ENCODE peak calls at places on chromosomes 16 and 17, in seven cellular contexts. W is cardiac muscle cell; Q is uterus; X is CD8-positive, alpha-beta T cell; R is stomach; Z is IMR-90; T is left ventricle myocardium inferior. V is an unnamed sample.

GRCh38 chr17:82593590-82594087 is 54.6 kb downstream of the WDR45B start:
- DNase-seq in T (no peak), R (no peak), W (no peak), Q (peak; percentile 36), Z (no peak), X (peak; percentile 17), V (no peak)

GRCh38 chr16:11955713-11956123 is 9.3 kb upstream of the TNFRSF17 start:
- DNase-seq in Z (peak; percentile 98), R (no peak), W (no peak), T (no peak), Q (no peak), X (no peak), V (peak; percentile 97)

GRCh38 chr16:64808474-64808873 is 313.4 kb downstream of the CDH11 start:
- DNase-seq in Q (no peak), W (no peak), R (no peak), Z (no peak), T (no peak), X (no peak), V (no peak)

GRCh38 chr16:23742761-23743160 is 12.1 kb upstream of the CHP2 start:
- DNase-seq in R (no peak), X (no peak), W (no peak), Z (no peak), Q (no peak), T (no peak), V (no peak)

GRCh38 chr16:2811703-2812471 is 5.2 kb upstream of the PRSS21 start:
- DNase-seq in W (no peak), Q (no peak), Z (no peak), R (no peak), X (no peak), T (no peak), V (peak; percentile 77)

GRCh38 chr16:4506450-4506849 is 30.3 kb downstream of the HMOX2 start:
- DNase-seq in W (peak; percentile 81), T (no peak), R (peak; percentile 65), Z (peak; percentile 82), Q (peak; percentile 70), X (peak; percentile 59), V (peak; percentile 61)

GRCh38 chr17:62778990-62779681 is 29.0 kb downstream of the MARCHF10 start:
- DNase-seq in R (peak; percentile 72), Q (peak; percentile 52), W (no peak), T (no peak), Z (peak; percentile 98), X (no peak), V (peak; percentile 93)

GRCh38 chr16:3789375-3790067 is 72.2 kb upstream of the TRAP1 start:
- DNase-seq in T (no peak), Z (no peak), X (no peak), R (no peak), Q (no peak), W (no peak), V (no peak)

GRCh38 chr17:40063915-40064531 is 1.3 kb downstream of the THRA start:
- DNase-seq in X (no peak), W (no peak), Q (no peak), Z (no peak), T (no peak), R (no peak), V (no peak)

GRCh38 chr17:10556301-10557005 is 7.0 kb upstream of the MYH2 start:
- DNase-seq in Q (no peak), X (no peak), R (no peak), Z (no peak), T (no peak), W (no peak), V (peak; percentile 79)

GRCh38 chr16:54178491-54178976 is 108.1 kb downstream of the IRX3 start:
- DNase-seq in W (peak; percentile 92), Q (no peak), T (no peak), Z (no peak), X (no peak), R (no peak), V (no peak)

GRCh38 chr17:62681061-62681938 is 53.8 kb downstream of the MRC2 start:
- DNase-seq in Z (no peak), X (no peak), W (no peak), R (no peak), T (no peak), Q (no peak), V (no peak)

GRCh38 chr16:66478733-66479511 is 51.8 kb downstream of the BEAN1 start:
- DNase-seq in Q (peak; percentile 69), X (peak; percentile 76), T (peak; percentile 73), R (peak; percentile 81), Z (peak; percentile 40), W (peak; percentile 51), V (peak; percentile 58)

GRCh38 chr16:56354746-56355145 is 70.6 kb downstream of the AMFR start:
- DNase-seq in Q (peak; percentile 12), X (no peak), R (peak; percentile 20), W (no peak), Z (no peak), T (no peak), V (no peak)

GRCh38 chr17:27320222-27320560 is 26.3 kb downstream of the WSB1 start:
- DNase-seq in Z (no peak), Q (no peak), X (no peak), R (no peak), T (no peak), W (no peak), V (no peak)

GRCh38 chr16:67240506-67240905 is 6.8 kb downstream of the FHOD1 start:
- DNase-seq in W (no peak), R (no peak), Q (no peak), Z (peak; percentile 48), T (no peak), X (no peak), V (no peak)

GRCh38 chr16:27398894-27399853 is 2.8 kb upstream of the IL21R start:
- DNase-seq in W (no peak), X (no peak), Z (no peak), Q (no peak), R (no peak), T (no peak), V (no peak)

GRCh38 chr17:77312786-77313599 is 172.2 kb downstream of the SEC14L1 start:
- DNase-seq in Z (peak; percentile 82), T (peak; percentile 68), W (no peak), Q (peak; percentile 65), X (no peak), R (peak; percentile 75), V (peak; percentile 96)

GRCh38 chr16:60852635-60853034 is 1183.6 kb downstream of the CDH8 start:
- DNase-seq in X (no peak), R (no peak), W (no peak), Z (no peak), T (no peak), Q (no peak), V (no peak)

GRCh38 chr16:70474320-70475053 is 20.1 kb downstream of the FCSK start:
- DNase-seq in R (no peak), Z (no peak), T (no peak), Q (no peak), X (no peak), W (no peak), V (no peak)

GRCh38 chr16:17367034-17367433 is 103.7 kb downstream of the XYLT1 start:
- DNase-seq in W (no peak), Z (no peak), Q (no peak), T (no peak), R (no peak), X (no peak), V (no peak)

GRCh38 chr17:36117505-36118382 is 14.1 kb downstream of the CCL4 start:
- DNase-seq in X (no peak), T (no peak), R (no peak), W (no peak), Q (no peak), Z (no peak), V (no peak)

GRCh38 chr17:38568845-38569510 is 36.8 kb downstream of the SRCIN1 start:
- DNase-seq in Z (no peak), X (no peak), T (no peak), Q (no peak), W (no peak), R (no peak), V (no peak)

GRCh38 chr16:86628614-86629013 is 50.3 kb downstream of the FOXL1 start:
- DNase-seq in W (no peak), X (no peak), T (no peak), Q (no peak), Z (peak; percentile 69), R (no peak), V (no peak)

GRCh38 chr16:10868562-10869469 is 8.2 kb upstream of the CIITA start:
- DNase-seq in Q (peak; percentile 34), R (no peak), Z (no peak), X (no peak), W (no peak), T (peak; percentile 52), V (no peak)

GRCh38 chr17:66172706-66173223 is 19.2 kb downstream of the CEP112 start:
- DNase-seq in R (no peak), Q (no peak), X (no peak), T (no peak), W (no peak), Z (no peak), V (no peak)
- H3K36me3 ChIP-seq in R (no peaks in the 10 kb centered on the region), Q (no peaks in the 10 kb centered on the region), X (no peaks in the 10 kb centered on the region), T (peaks cover 12% of the 10 kb centered on the region), W (peaks cover 9% of the 10 kb centered on the region), Z (no peaks in the 10 kb centered on the region), V (no peaks in the 10 kb centered on the region)

GRCh38 chr16:34050787-34051320 is 591.4 kb downstream of the TP53TG3F start:
- DNase-seq in Z (no peak), W (no peak), Q (no peak), X (no peak), R (no peak), T (no peak), V (no peak)
- H3K4me3 ChIP-seq in Z (no peak overlapping the region), W (no peak overlapping the region), Q (no peak overlapping the region), X (no peak overlapping the region), R (no peak overlapping the region), T (no peak overlapping the region), V (peak overlapping the region; percentile 55)

DNA sequence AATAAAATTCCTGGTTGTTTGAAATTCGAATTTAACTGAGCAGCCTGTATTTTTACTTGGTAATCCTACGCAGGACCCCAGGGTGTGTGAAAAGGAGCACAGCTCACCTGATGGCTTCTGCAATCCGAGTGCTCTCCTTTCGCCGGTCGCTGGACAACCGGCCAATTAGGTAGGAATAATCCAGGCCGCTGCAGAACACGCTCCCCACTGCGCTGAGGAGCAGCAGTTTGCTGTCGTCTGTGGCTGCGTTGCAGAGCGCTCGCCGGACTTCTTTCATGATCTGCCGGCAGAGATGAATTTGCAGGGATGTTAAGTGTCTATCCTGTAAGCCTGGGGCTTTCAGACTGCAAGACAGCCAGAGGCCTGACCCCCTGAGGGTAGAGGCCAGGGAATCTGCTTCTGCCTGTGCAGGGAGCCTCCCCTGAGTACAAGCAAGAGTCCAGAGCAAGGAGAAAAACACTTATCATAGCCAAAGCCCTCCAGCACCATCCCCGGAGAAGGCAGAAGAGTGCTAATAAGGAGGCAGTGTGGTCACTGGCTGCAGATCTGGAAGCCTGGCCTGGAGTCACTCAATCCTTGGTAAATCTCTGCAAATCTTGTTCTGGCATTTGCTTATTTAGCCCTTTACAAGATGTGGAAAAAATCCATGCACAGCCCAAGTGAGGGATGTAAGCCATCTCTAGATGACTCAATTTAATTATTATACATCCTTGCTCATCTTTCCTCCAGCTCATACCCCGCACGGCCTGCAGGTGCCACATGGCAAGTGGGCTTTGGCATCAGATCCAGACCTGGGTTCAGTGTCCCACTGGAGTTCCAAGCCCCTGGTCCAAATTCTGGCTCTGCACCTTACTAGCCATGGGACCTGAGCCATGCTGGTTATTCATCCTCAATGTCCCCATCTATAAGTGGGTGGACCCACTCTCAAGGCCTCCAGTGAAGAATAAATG is 80.1 kb downstream of the DYNLRB2 start:
- DNase-seq in Z (no peak), Q (no peak), T (no peak), W (no peak), X (no peak), R (no peak), V (no peak)
- H3K36me3 ChIP-seq in Z (no peaks in the 10 kb centered on the region), Q (no peaks in the 10 kb centered on the region), T (peaks cover 8% of the 10 kb centered on the region), W (no peaks in the 10 kb centered on the region), X (no peaks in the 10 kb centered on the region), R (peaks cover 17% of the 10 kb centered on the region), V (no peaks in the 10 kb centered on the region)

DNA sequence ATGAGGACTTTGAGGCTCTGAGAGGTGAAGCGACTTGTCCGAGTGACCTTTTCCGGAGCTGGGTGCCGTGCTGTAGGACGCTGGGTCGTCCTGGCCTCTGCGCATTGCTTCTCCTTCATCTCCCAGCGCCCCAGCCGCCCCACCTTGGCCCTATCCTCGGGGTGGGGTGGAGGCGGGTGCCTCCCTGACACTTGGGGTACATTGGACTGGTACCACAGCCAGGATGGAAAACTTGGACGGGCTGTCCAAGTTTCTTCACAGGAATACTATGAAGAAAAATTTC is 147.9 kb downstream of the SPECC1 start:
- DNase-seq in Z (no peak), R (peak; percentile 35), T (no peak), X (no peak), W (no peak), Q (no peak), V (no peak)
- H3K4me3 ChIP-seq in Z (peak overlapping the region; percentile 97), R (peak overlapping the region; percentile 66), T (peak overlapping the region; percentile 74), X (peak overlapping the region; percentile 70), W (peak overlapping the region; percentile 62), Q (peak overlapping the region; percentile 72), V (no peak overlapping the region)